ENCODE peak calls at places on chromosomes 13 and 19, in seven cellular contexts. One of them, this sample, is unnamed. For H3K4me1, the result is how much of the 10 kb centered on the place peaks cover.

GRCh38 chr19:40284501-40285352 is at the start of gene AKT2:
- DNase-seq in A549: peak
- DNase-seq in GM23248: peak
- DNase-seq in GM23338: peak
- DNase-seq in neural progenitor cell: peak
- DNase-seq in IMR-90: peak
- DNase-seq in mammary epithelial cell: peak
- DNase-seq in this sample: peak

GRCh38 chr13:40922437-40923040 is 96.6 kb downstream of the ELF1 start:
- DNase-seq in A549: no peak
- DNase-seq in GM23248: no peak
- DNase-seq in GM23338: peak
- DNase-seq in neural progenitor cell: peak
- DNase-seq in IMR-90: no peak
- DNase-seq in mammary epithelial cell: no peak
- DNase-seq in this sample: peak

GRCh38 chr13:28640861-28641599 is 17.9 kb upstream of the POMP start:
- DNase-seq in A549: no peak
- DNase-seq in GM23248: no peak
- DNase-seq in GM23338: no peak
- DNase-seq in neural progenitor cell: no peak
- DNase-seq in IMR-90: no peak
- DNase-seq in mammary epithelial cell: no peak
- DNase-seq in this sample: no peak

GRCh38 chr13:68046900-68047299 is 816.8 kb upstream of the PCDH9 start:
- DNase-seq in A549: no peak
- DNase-seq in GM23248: no peak
- DNase-seq in GM23338: no peak
- DNase-seq in neural progenitor cell: no peak
- DNase-seq in IMR-90: no peak
- DNase-seq in mammary epithelial cell: no peak
- DNase-seq in this sample: no peak

GRCh38 chr13:70905035-70905434 is 796.8 kb upstream of the KLHL1 start:
- DNase-seq in A549: no peak
- DNase-seq in GM23248: no peak
- DNase-seq in GM23338: no peak
- DNase-seq in neural progenitor cell: no peak
- DNase-seq in IMR-90: no peak
- DNase-seq in mammary epithelial cell: no peak
- DNase-seq in this sample: no peak

GRCh38 chr13:98411617-98412310 is 165.1 kb downstream of the STK24 start:
- DNase-seq in A549: no peak
- DNase-seq in GM23248: peak
- DNase-seq in GM23338: no peak
- DNase-seq in neural progenitor cell: no peak
- DNase-seq in IMR-90: no peak
- DNase-seq in mammary epithelial cell: no peak
- DNase-seq in this sample: no peak

GRCh38 chr13:40141859-40142555 is 486.5 kb downstream of the COG6 start:
- DNase-seq in A549: no peak
- DNase-seq in GM23248: no peak
- DNase-seq in GM23338: no peak
- DNase-seq in neural progenitor cell: no peak
- DNase-seq in IMR-90: no peak
- DNase-seq in mammary epithelial cell: no peak
- DNase-seq in this sample: no peak

GRCh38 chr13:42574011-42574410 is at the start of gene TNFSF11:
- DNase-seq in A549: no peak
- DNase-seq in GM23248: no peak
- DNase-seq in GM23338: peak
- DNase-seq in neural progenitor cell: peak
- DNase-seq in IMR-90: no peak
- DNase-seq in mammary epithelial cell: no peak
- DNase-seq in this sample: peak

GRCh38 chr13:20840590-20840989 is 62.0 kb downstream of the XPO4 start:
- DNase-seq in A549: no peak
- DNase-seq in GM23248: no peak
- DNase-seq in GM23338: no peak
- DNase-seq in neural progenitor cell: no peak
- DNase-seq in IMR-90: no peak
- DNase-seq in mammary epithelial cell: no peak
- DNase-seq in this sample: peak

GRCh38 chr13:99366075-99366987 is 59.1 kb upstream of the GPR183 start:
- DNase-seq in A549: no peak
- DNase-seq in GM23248: no peak
- DNase-seq in GM23338: no peak
- DNase-seq in neural progenitor cell: no peak
- DNase-seq in IMR-90: no peak
- DNase-seq in mammary epithelial cell: no peak
- DNase-seq in this sample: no peak

GRCh38 chr19:45716314-45717130 is 14.2 kb downstream of the FBXO46 start:
- DNase-seq in A549: peak
- DNase-seq in GM23248: peak
- DNase-seq in GM23338: peak
- DNase-seq in neural progenitor cell: peak
- DNase-seq in IMR-90: no peak
- DNase-seq in mammary epithelial cell: peak
- DNase-seq in this sample: peak

GRCh38 chr13:34358811-34359513 is 541.0 kb downstream of the RFC3 start:
- DNase-seq in A549: no peak
- DNase-seq in GM23248: peak
- DNase-seq in GM23338: no peak
- DNase-seq in neural progenitor cell: no peak
- DNase-seq in IMR-90: peak
- DNase-seq in mammary epithelial cell: peak
- DNase-seq in this sample: peak

GRCh38 chr19:52237771-52238400 is 31.5 kb upstream of the ZNF766 start:
- DNase-seq in A549: no peak
- DNase-seq in GM23248: peak
- DNase-seq in GM23338: peak
- DNase-seq in neural progenitor cell: peak
- DNase-seq in IMR-90: peak
- DNase-seq in mammary epithelial cell: peak
- DNase-seq in this sample: no peak

GRCh38 chr13:58991826-58992477 is 1171.8 kb downstream of the DIAPH3 start:
- DNase-seq in A549: no peak
- DNase-seq in GM23248: no peak
- DNase-seq in GM23338: no peak
- DNase-seq in neural progenitor cell: no peak
- DNase-seq in IMR-90: no peak
- DNase-seq in mammary epithelial cell: peak
- DNase-seq in this sample: no peak

GRCh38 chr19:35388277-35389054 is 17.6 kb downstream of the GPR42 start:
- DNase-seq in A549: no peak
- DNase-seq in GM23248: no peak
- DNase-seq in GM23338: no peak
- DNase-seq in neural progenitor cell: no peak
- DNase-seq in IMR-90: no peak
- DNase-seq in mammary epithelial cell: no peak
- DNase-seq in this sample: no peak

GRCh38 chr13:48492123-48493075 is 40.5 kb downstream of the RCBTB2 start:
- DNase-seq in A549: no peak
- DNase-seq in GM23248: peak
- DNase-seq in GM23338: no peak
- DNase-seq in neural progenitor cell: no peak
- DNase-seq in IMR-90: peak
- DNase-seq in mammary epithelial cell: peak
- DNase-seq in this sample: peak

GRCh38 chr19:17180997-17181702 is 34.0 kb upstream of the USE1 start:
- DNase-seq in A549: no peak
- DNase-seq in GM23248: no peak
- DNase-seq in GM23338: peak
- DNase-seq in neural progenitor cell: peak
- DNase-seq in IMR-90: no peak
- DNase-seq in mammary epithelial cell: no peak
- DNase-seq in this sample: peak

GRCh38 chr19:15466851-15467733 is 2.7 kb upstream of the RASAL3 start:
- DNase-seq in A549: no peak
- DNase-seq in GM23248: peak
- DNase-seq in GM23338: no peak
- DNase-seq in neural progenitor cell: no peak
- DNase-seq in IMR-90: peak
- DNase-seq in mammary epithelial cell: no peak
- DNase-seq in this sample: peak

GRCh38 chr13:66513728-66514127 is 716.4 kb downstream of the PCDH9 start:
- DNase-seq in A549: no peak
- DNase-seq in GM23248: no peak
- DNase-seq in GM23338: no peak
- DNase-seq in neural progenitor cell: no peak
- DNase-seq in IMR-90: peak
- DNase-seq in mammary epithelial cell: no peak
- DNase-seq in this sample: no peak

GRCh38 chr13:37701972-37702371 is 103.4 kb upstream of the POSTN start:
- DNase-seq in A549: peak
- DNase-seq in GM23248: peak
- DNase-seq in GM23338: no peak
- DNase-seq in neural progenitor cell: no peak
- DNase-seq in IMR-90: peak
- DNase-seq in mammary epithelial cell: peak
- DNase-seq in this sample: peak

GRCh38 chr19:16143399-16144215 is at the start of gene HSH2D:
- DNase-seq in A549: no peak
- DNase-seq in GM23248: no peak
- DNase-seq in GM23338: peak
- DNase-seq in neural progenitor cell: no peak
- DNase-seq in IMR-90: no peak
- DNase-seq in mammary epithelial cell: peak
- DNase-seq in this sample: no peak

GRCh38 chr19:32363175-32363574 is 17.8 kb downstream of the ZNF507 start:
- DNase-seq in A549: no peak
- DNase-seq in GM23248: no peak
- DNase-seq in GM23338: no peak
- DNase-seq in neural progenitor cell: no peak
- DNase-seq in IMR-90: peak
- DNase-seq in mammary epithelial cell: peak
- DNase-seq in this sample: no peak

GRCh38 chr19:12626958-12627357 is 16.2 kb downstream of the ZNF791 start:
- DNase-seq in A549: no peak
- DNase-seq in GM23248: no peak
- DNase-seq in GM23338: no peak
- DNase-seq in neural progenitor cell: no peak
- DNase-seq in IMR-90: no peak
- DNase-seq in mammary epithelial cell: no peak
- DNase-seq in this sample: peak

GRCh38 chr19:39413269-39413902 is 917 bp downstream of the PLEKHG2 start:
- DNase-seq in A549: peak
- DNase-seq in GM23248: peak
- DNase-seq in GM23338: peak
- DNase-seq in neural progenitor cell: peak
- DNase-seq in IMR-90: peak
- DNase-seq in mammary epithelial cell: no peak
- DNase-seq in this sample: peak

GRCh38 chr13:57653229-57653994 is 21.9 kb downstream of the PCDH17 start:
- DNase-seq in A549: no peak
- DNase-seq in GM23248: no peak
- DNase-seq in GM23338: no peak
- DNase-seq in neural progenitor cell: no peak
- DNase-seq in IMR-90: no peak
- DNase-seq in mammary epithelial cell: no peak
- DNase-seq in this sample: no peak

GRCh38 chr19:1287622-1288527 is 2.2 kb downstream of the EFNA2 start:
- DNase-seq in A549: no peak
- DNase-seq in GM23248: peak
- DNase-seq in GM23338: no peak
- DNase-seq in neural progenitor cell: peak
- DNase-seq in IMR-90: no peak
- DNase-seq in mammary epithelial cell: no peak
- DNase-seq in this sample: peak
- H3K4me2 ChIP-seq in A549: no peak
- H3K4me2 ChIP-seq in GM23248: no peak
- H3K4me2 ChIP-seq in GM23338: no peak
- H3K4me2 ChIP-seq in neural progenitor cell: peak
- H3K4me2 ChIP-seq in IMR-90: no peak
- H3K4me2 ChIP-seq in mammary epithelial cell: no peak
- H3K4me2 ChIP-seq in this sample: no peak

GRCh38 chr19:29672933-29673336 is 7.7 kb downstream of the PLEKHF1 start:
- DNase-seq in A549: no peak
- DNase-seq in GM23248: no peak
- DNase-seq in GM23338: no peak
- DNase-seq in neural progenitor cell: no peak
- DNase-seq in IMR-90: no peak
- DNase-seq in mammary epithelial cell: no peak
- DNase-seq in this sample: peak
- H3K4me1 ChIP-seq in A549: under half
- H3K4me1 ChIP-seq in GM23248: under half
- H3K4me1 ChIP-seq in GM23338: under half
- H3K4me1 ChIP-seq in neural progenitor cell: under half
- H3K4me1 ChIP-seq in IMR-90: under half
- H3K4me1 ChIP-seq in mammary epithelial cell: under half
- H3K4me1 ChIP-seq in this sample: under half

DNA sequence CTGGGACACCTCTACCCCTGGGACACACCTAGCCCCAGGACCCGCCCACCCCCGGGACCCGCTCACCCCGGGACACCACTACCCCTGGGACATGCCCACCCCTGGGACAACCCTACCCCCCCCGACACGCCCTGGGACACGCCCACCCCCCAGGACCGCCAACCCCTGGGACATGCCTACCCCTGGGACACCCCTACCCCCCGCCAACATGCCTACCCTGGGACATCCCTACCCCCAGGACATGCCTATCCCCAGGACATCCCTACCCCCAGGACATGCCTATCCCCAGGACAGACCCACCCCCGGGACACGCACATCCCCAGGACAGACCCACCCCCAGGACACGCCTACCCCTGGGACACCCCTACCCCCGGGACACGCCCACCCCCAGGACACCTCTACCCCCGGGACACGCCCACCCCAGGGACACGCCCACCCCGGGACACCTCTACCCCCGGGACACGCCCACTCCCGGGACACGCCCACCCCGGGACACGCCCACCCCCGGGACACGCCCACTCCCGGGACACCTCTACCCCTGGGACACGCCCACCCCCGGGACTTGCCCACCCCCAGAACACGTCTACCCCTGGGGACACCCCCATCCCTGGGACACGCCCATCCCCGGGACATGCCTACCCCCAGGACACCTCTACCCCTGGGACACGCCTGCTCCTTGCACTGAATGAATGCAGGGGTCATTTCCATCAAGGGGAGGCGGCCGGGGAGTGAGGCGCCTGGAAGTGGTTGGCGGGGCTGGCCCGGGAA is 32.3 kb downstream of the ADPRHL1 start:
- DNase-seq in A549: peak
- DNase-seq in GM23248: peak
- DNase-seq in GM23338: no peak
- DNase-seq in neural progenitor cell: no peak
- DNase-seq in IMR-90: no peak
- DNase-seq in mammary epithelial cell: no peak
- DNase-seq in this sample: no peak
- H3K4me2 ChIP-seq in A549: no peak
- H3K4me2 ChIP-seq in GM23248: peak
- H3K4me2 ChIP-seq in GM23338: no peak
- H3K4me2 ChIP-seq in neural progenitor cell: no peak
- H3K4me2 ChIP-seq in IMR-90: no peak
- H3K4me2 ChIP-seq in mammary epithelial cell: no peak
- H3K4me2 ChIP-seq in this sample: no peak

DNA sequence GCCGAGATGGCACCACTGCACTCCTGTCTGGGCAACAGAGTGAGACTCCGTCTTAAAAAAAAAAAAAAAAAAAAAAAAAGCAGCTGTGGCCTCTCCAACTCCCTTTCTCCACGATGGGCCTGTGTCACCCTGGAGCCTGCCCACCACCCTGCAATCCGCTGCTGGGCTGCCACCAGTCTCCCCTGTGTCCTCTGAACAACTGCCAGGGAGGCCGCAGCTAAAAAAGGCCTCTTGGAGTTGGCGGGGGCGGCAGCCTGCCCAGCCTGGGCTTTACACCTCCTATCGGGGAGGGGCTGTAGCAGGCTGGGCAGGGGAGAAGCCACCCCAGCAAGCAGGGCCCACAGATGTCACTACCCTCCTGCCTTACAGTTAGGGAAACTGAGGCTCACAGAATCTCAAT is 3.5 kb downstream of the CDC37 start:
- DNase-seq in A549: no peak
- DNase-seq in GM23248: no peak
- DNase-seq in GM23338: no peak
- DNase-seq in neural progenitor cell: no peak
- DNase-seq in IMR-90: no peak
- DNase-seq in mammary epithelial cell: no peak
- DNase-seq in this sample: peak
- H3K4me1 ChIP-seq in A549: under half
- H3K4me1 ChIP-seq in GM23248: under half
- H3K4me1 ChIP-seq in GM23338: under half
- H3K4me1 ChIP-seq in neural progenitor cell: under half
- H3K4me1 ChIP-seq in IMR-90: under half
- H3K4me1 ChIP-seq in mammary epithelial cell: under half
- H3K4me1 ChIP-seq in this sample: under half

This sample was measured in osteoblast.